ENCODE peak calls at places on chromosomes 7 and 10, in four cellular contexts. D, E, J and P are unnamed samples.

GRCh38 chr10:79335470-79336235 is 11.6 kb upstream of the PPIF start:
- DNase-seq in J (no peak), D (no peak), E (no peak), P (no peak)

GRCh38 chr7:7183833-7184463 is 1.6 kb downstream of the C1GALT1 start:
- DNase-seq in E (no peak), J (no peak), D (no peak), P (no peak)

GRCh38 chr10:51273572-51273971 is 199.3 kb downstream of the PRKG1 start:
- DNase-seq in D (no peak), E (no peak), J (no peak), P (no peak)

GRCh38 chr10:77863446-77863845 is 63.1 kb downstream of the DLG5 start:
- DNase-seq in E (no peak), D (no peak), J (no peak), P (no peak)

GRCh38 chr7:132390705-132391104 is 185.6 kb downstream of the PLXNA4 start:
- DNase-seq in D (no peak), J (no peak), E (no peak), P (no peak)

GRCh38 chr7:27181176-27181520 is 3.9 kb downstream of the HOXA11 start:
- DNase-seq in D (no peak), J (no peak), E (no peak), P (no peak)

GRCh38 chr10:124302951-124303505 is 115.7 kb downstream of the OAT start:
- DNase-seq in E (no peak), D (no peak), J (no peak), P (no peak)

GRCh38 chr10:103768345-103768744 is 87.0 kb downstream of the SH3PXD2A start:
- DNase-seq in D (no peak), E (no peak), J (no peak), P (no peak)

GRCh38 chr7:128879939-128880746 is 17.5 kb downstream of the ATP6V1F start:
- DNase-seq in E (no peak), J (peak), D (no peak), P (no peak)

GRCh38 chr7:322111-322671 is 32.2 kb downstream of the FOXL3 start:
- DNase-seq in D (peak), E (peak), J (peak), P (no peak)

GRCh38 chr10:43824934-43825333 is 176.3 kb upstream of the ZNF32 start:
- DNase-seq in E (no peak), D (no peak), J (no peak), P (peak)

GRCh38 chr10:7817984-7818294 is 366 bp upstream of the TAF3 start:
- DNase-seq in J (no peak), E (no peak), D (no peak), P (no peak)

GRCh38 chr10:116241642-116242405 is 31.2 kb downstream of the GFRA1 start:
- DNase-seq in J (no peak), D (no peak), E (no peak), P (no peak)

GRCh38 chr10:48700493-48700892 is 15.8 kb downstream of the WDFY4 start:
- DNase-seq in D (no peak), J (peak), E (no peak), P (peak)

GRCh38 chr10:24255907-24256306 is 47.0 kb downstream of the KIAA1217 start:
- DNase-seq in J (no peak), E (no peak), D (no peak), P (no peak)

GRCh38 chr7:108875139-108875538 is 305.5 kb downstream of the DNAJB9 start:
- DNase-seq in J (no peak), E (peak), D (no peak), P (no peak)

GRCh38 chr10:38027992-38028391 is 17.5 kb downstream of the ZNF33A start:
- DNase-seq in E (no peak), D (no peak), J (no peak), P (no peak)

GRCh38 chr7:27636326-27637006 is 26.2 kb downstream of the HIBADH start:
- DNase-seq in E (no peak), J (no peak), D (no peak), P (no peak)

GRCh38 chr7:39051707-39052106 is 74.0 kb downstream of the POU6F2 start:
- DNase-seq in E (no peak), D (no peak), J (no peak), P (no peak)

GRCh38 chr10:62038609-62039190 is 137.2 kb downstream of the ARID5B start:
- DNase-seq in E (peak), D (peak), J (no peak), P (peak)

GRCh38 chr7:2729043-2729892 is 41.3 kb downstream of the AMZ1 start:
- DNase-seq in J (no peak), E (no peak), D (no peak), P (no peak)

GRCh38 chr10:75294518-75294865 is 58.7 kb upstream of the COMTD1 start:
- DNase-seq in D (no peak), J (no peak), E (no peak), P (no peak)

GRCh38 chr7:6399351-6399750 is 48.4 kb downstream of the DAGLB start:
- DNase-seq in J (no peak), D (no peak), E (no peak), P (no peak)

GRCh38 chr10:29356931-29357330 is 68.1 kb downstream of the LYZL1 start:
- DNase-seq in D (no peak), E (no peak), J (no peak), P (no peak)

GRCh38 chr10:16848562-16849154 is 31.4 kb upstream of the RSU1 start:
- DNase-seq in E (no peak), J (no peak), D (no peak), P (no peak)

GRCh38 chr10:119355930-119356329 is 148.6 kb downstream of the GRK5 start:
- DNase-seq in J (no peak), E (no peak), D (no peak), P (no peak)

GRCh38 chr10:91551856-91552255 is 81.0 kb downstream of the PPP1R3C start:
- DNase-seq in E (peak), J (no peak), D (no peak), P (peak)

GRCh38 chr10:13349776-13350274 is 1.7 kb upstream of the SEPHS1 start:
- DNase-seq in E (peak), D (no peak), J (no peak), P (no peak)

GRCh38 chr7:55107946-55108345 is 89.1 kb downstream of the EGFR start:
- DNase-seq in D (no peak), J (no peak), E (no peak), P (no peak)

GRCh38 chr10:34031410-34031809 is 696.9 kb upstream of the NRP1 start:
- DNase-seq in J (no peak), E (no peak), D (no peak), P (peak)

GRCh38 chr10:24962998-24963397 is 10.6 kb upstream of the PRTFDC1 start:
- DNase-seq in J (no peak), D (no peak), E (no peak), P (no peak)

GRCh38 chr10:87861566-87861952 is 1.8 kb downstream of the KLLN start:
- DNase-seq in E (no peak), J (no peak), D (peak), P (peak)

GRCh38 chr7:132435016-132435990 is 141.0 kb downstream of the PLXNA4 start:
- DNase-seq in E (no peak), D (no peak), J (no peak), P (no peak)

GRCh38 chr7:36526720-36527548 is 137.3 kb downstream of the ANLN start:
- DNase-seq in D (no peak), E (peak), J (no peak), P (no peak)

GRCh38 chr7:12703881-12704280 is 16.4 kb downstream of the ARL4A start:
- DNase-seq in J (no peak), E (no peak), D (no peak), P (no peak)

GRCh38 chr10:105742184-105742583 is 1101.1 kb downstream of the SORCS3 start:
- DNase-seq in E (no peak), J (no peak), D (no peak), P (no peak)

GRCh38 chr10:104127411-104127810 is 5.4 kb downstream of the SFR1 start:
- DNase-seq in J (no peak), D (no peak), E (peak), P (no peak)